ENCODE peak calls at places on chromosomes 6 and 20, in five cellular contexts. D is HCT116, Z is K562, S is HepG2, R is upper lobe of left lung. Q is an unnamed sample.

GRCh38 chr6:72554761-72555221 is 67.1 kb upstream of the KCNQ5 start:
- ATAC-seq in S (no peak), D (no peak), Z (peak; percentile 40), R (no peak), Q (no peak)

GRCh38 chr6:37262446-37263026 is 4.6 kb upstream of the TMEM217 start:
- ATAC-seq in R (no peak), D (no peak), Z (no peak), S (no peak), Q (no peak)

GRCh38 chr20:50690562-50690978 is 772 bp downstream of the RIPOR3 start:
- ATAC-seq in D (no peak), S (peak; percentile 17), R (no peak), Z (peak; percentile 35), Q (no peak)

GRCh38 chr6:6331393-6331792 is 10.9 kb upstream of the F13A1 start:
- ATAC-seq in R (peak; percentile 24), Z (no peak), D (no peak), S (no peak), Q (no peak)

GRCh38 chr20:51043811-51044210 is 20.9 kb upstream of the KCNG1 start:
- ATAC-seq in D (no peak), R (no peak), S (no peak), Z (no peak), Q (no peak)

GRCh38 chr6:47722178-47722577 is 23.8 kb downstream of the ADGRF4 start:
- ATAC-seq in Z (no peak), S (no peak), D (no peak), R (no peak), Q (no peak)

GRCh38 chr6:39143238-39143930 is 28.4 kb upstream of the SAYSD1 start:
- ATAC-seq in Z (no peak), D (no peak), R (no peak), S (no peak), Q (no peak)

GRCh38 chr6:43621078-43621835 is 7.8 kb downstream of the GTPBP2 start:
- ATAC-seq in S (no peak), Z (no peak), R (no peak), D (peak; percentile 10), Q (no peak)

GRCh38 chr20:21395039-21395665 is 2.2 kb downstream of the NKX2-4 start:
- ATAC-seq in D (no peak), R (no peak), S (no peak), Z (no peak), Q (no peak)

GRCh38 chr6:24743944-24744335 is 25.0 kb upstream of the C6orf62 start:
- ATAC-seq in D (no peak), Z (no peak), R (peak; percentile 48), S (no peak), Q (no peak)

GRCh38 chr6:31538805-31539400 is 2.9 kb downstream of the DDX39B start:
- ATAC-seq in R (no peak), D (no peak), Z (no peak), S (no peak), Q (no peak)

GRCh38 chr6:44806656-44807055 is 419.1 kb downstream of the CDC5L start:
- ATAC-seq in D (no peak), R (no peak), S (peak; percentile 36), Z (no peak), Q (no peak)

GRCh38 chr6:79430913-79431312 is 106.3 kb downstream of the LCA5 start:
- ATAC-seq in D (no peak), Z (no peak), R (no peak), S (no peak), Q (no peak)

GRCh38 chr20:22577515-22578220 is 6.7 kb downstream of the FOXA2 start:
- ATAC-seq in Z (no peak), D (no peak), S (peak; percentile 59), R (peak; percentile 48), Q (no peak)

GRCh38 chr6:13813621-13814175 is 659 bp downstream of the MCUR1 start:
- ATAC-seq in S (peak; percentile 86), D (peak; percentile 72), Z (peak; percentile 76), R (peak; percentile 80), Q (peak; percentile 41)

GRCh38 chr20:60046436-60046835 is 88.2 kb downstream of the CDH26 start:
- ATAC-seq in Z (no peak), D (no peak), S (no peak), R (no peak), Q (no peak)

GRCh38 chr6:80464901-80465300 is 358.4 kb downstream of the BCKDHB start:
- ATAC-seq in S (no peak), Z (no peak), R (no peak), D (no peak), Q (no peak)

GRCh38 chr6:80465513-80465912 is 359.0 kb downstream of the BCKDHB start:
- ATAC-seq in Z (no peak), S (no peak), D (no peak), R (no peak), Q (no peak)

GRCh38 chr6:80467408-80467807 is 360.9 kb downstream of the BCKDHB start:
- ATAC-seq in Z (no peak), D (no peak), R (no peak), S (no peak), Q (no peak)

GRCh38 chr6:80468398-80468797 is 361.9 kb downstream of the BCKDHB start:
- ATAC-seq in Z (no peak), S (peak; percentile 100), R (no peak), D (no peak), Q (no peak)

GRCh38 chr6:80466981-80467380 is 360.5 kb downstream of the BCKDHB start:
- ATAC-seq in D (no peak), S (no peak), R (no peak), Z (no peak), Q (no peak)
- TF ChIP-seq POLR2AphosphoS5 in D (no peak), S (no peak), R (no peak), Z (no peak), Q (no peak)

GRCh38 chr6:111605100-111605748 is 454 bp downstream of the TRAF3IP2 start:
- ATAC-seq in S (peak; percentile 45), D (peak; percentile 56), R (peak; percentile 80), Z (peak; percentile 77), Q (peak; percentile 75)
- TF ChIP-seq POLR2A in S (no peak), D (no peak), R (no peak), Z (no peak), Q (no peak)

GRCh38 chr6:17635568-17635967 is 35.5 kb downstream of the FAM8A1 start:
- ATAC-seq in R (no peak), D (no peak), S (no peak), Z (no peak), Q (no peak)
- H3K36me3 ChIP-seq in R (peaks cover 21% of the 10 kb centered on the region), D (peaks cover 29% of the 10 kb centered on the region), S (peaks cover 75% of the 10 kb centered on the region), Z (peaks cover 94% of the 10 kb centered on the region), Q (peaks cover 71% of the 10 kb centered on the region)

DNA sequence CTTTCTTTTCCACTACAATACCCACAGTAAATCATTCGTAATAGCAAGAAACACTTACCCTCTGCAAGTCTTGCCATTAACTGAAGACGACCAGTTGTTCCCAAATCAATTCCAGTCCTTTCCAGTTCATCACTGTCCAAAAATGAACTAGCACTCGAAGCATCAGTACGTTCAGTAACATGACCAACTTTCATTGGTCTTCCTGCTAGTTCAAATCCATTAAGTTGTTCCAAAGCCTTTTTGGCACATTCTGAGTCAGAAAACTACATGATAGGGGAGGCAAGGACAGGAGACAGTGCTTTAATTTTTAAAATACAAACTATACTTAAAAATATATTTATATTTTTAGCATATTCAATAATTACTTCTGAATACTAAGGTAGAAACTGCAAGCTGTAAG is 14.9 kb downstream of the ROMO1 start:
- ATAC-seq in D (no peak), Z (no peak), S (no peak), R (no peak), Q (no peak)
- TF ChIP-seq POLR2AphosphoS5 in D (no peak), Z (no peak), S (peak; percentile 51), R (no peak), Q (no peak)

GRCh38 chr6:29965873-29966601 is 23.7 kb downstream of the HLA-A start:
- ATAC-seq in S (peak; percentile 66), R (peak; percentile 84), D (peak; percentile 74), Z (peak; percentile 62), Q (peak; percentile 78)

GRCh38 chr6:29968130-29968529 is 25.8 kb downstream of the HLA-A start:
- ATAC-seq in S (no peak), Z (no peak), D (no peak), R (no peak), Q (no peak)

GRCh38 chr6:29964553-29964903 is 22.2 kb downstream of the HLA-A start:
- ATAC-seq in R (no peak), S (no peak), D (peak; percentile 2), Z (peak; percentile 1), Q (no peak)

GRCh38 chr6:29967379-29968010 is 25.2 kb downstream of the HLA-A start:
- ATAC-seq in D (peak; percentile 31), S (peak; percentile 7), Z (peak; percentile 68), R (no peak), Q (no peak)

DNA sequence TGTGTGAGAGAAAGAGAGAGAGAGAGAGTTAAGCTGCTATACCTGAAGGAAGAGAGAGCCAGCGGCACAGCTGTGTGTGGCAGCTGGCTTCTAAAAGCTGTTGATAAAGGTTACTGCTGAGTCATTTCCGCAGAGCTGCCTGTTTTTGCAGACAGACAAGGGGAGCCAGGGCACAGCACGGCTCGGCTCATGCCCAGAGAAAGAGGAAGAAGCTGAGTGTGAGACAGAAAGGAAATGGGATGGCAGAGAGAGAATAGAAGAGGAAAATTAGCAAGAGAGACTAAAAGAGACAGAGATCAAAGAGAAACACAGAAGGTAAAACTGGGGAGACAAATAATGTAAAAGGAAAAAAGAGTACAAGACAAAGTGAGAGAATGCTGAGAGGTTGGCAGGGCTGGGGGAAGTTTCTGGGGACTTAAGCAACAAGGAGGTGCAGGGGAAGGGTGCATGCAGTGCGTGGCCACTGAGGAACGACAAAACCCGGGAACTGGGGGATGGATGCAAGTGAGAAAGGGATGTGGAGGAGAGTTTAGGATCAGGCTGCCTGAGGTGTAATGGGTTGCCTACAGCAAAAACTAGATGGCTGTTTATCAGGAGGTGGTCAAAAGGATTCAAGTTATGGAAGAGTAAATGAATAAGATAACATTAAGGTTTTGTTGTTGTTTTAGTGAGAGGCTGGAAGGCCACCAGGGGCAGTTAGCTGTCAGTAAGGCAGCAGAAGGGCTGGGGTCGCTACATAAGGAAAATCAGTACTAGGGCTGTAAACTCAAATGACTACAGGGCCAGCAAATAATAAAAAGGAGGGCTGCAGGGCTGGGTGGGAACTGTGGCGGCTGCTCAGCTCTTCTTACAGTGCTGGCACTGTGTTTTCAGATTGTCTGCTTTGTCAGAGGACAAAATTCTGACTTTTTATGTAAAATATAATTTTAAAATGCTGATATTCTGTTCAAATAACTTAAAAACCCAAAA is 22.9 kb downstream of the HLA-A start:
- ATAC-seq in Z (peak; percentile 87), S (peak; percentile 92), R (peak; percentile 93), D (peak; percentile 76), Q (peak; percentile 87)
- TF ChIP-seq POLR2A in Z (peak; percentile 97), S (peak; percentile 74), R (peak; percentile 41), D (no peak), Q (no peak)

DNA sequence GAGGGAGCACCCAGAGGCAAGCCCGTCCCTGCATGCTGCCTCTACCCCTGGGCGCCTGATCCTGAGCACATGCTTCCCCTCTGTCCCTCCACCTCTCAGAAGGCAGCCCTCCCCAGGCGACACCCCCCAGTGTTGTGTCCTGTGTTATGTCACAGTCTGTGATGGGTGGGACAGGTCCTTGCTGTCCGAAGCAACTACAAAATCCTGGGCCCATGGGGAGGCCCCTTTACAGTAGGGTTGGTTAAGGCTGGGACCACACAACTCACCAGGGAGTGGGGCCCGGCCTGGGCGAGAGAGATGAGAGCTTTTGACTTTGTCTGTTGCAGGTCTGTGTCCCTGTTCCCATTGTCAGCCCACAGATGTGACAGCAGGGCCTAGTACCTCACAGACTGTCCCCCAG is 78.0 kb downstream of the DHX35 start:
- ATAC-seq in S (no peak), R (no peak), D (no peak), Z (no peak), Q (no peak)
- H3K36me3 ChIP-seq in S (peaks cover 65% of the 10 kb centered on the region), R (peaks cover 27% of the 10 kb centered on the region), D (peaks cover 11% of the 10 kb centered on the region), Z (peaks cover 64% of the 10 kb centered on the region), Q (peaks cover 77% of the 10 kb centered on the region)

GRCh38 chr6:3063733-3064700 is 4.3 kb upstream of the RIPK1 start:
- ATAC-seq in S (peak; percentile 91), R (peak; percentile 96), D (peak; percentile 87), Z (peak; percentile 91), Q (peak; percentile 94)
- TF ChIP-seq POLR2AphosphoS5 in S (peak; percentile 86), R (peak; percentile 97), D (peak; percentile 95), Z (peak; percentile 86), Q (peak; percentile 99)